ENCODE peak calls at places on chromosome 17, in ten cellular contexts. Y is islet precursor cell; C is amniotic stem cell; T is mucosa of descending colon; O is ecto neural progenitor cell; L is nucleus accumbens; I is psoas muscle; B is NCI-H1092; S is substantia nigra; D is effector memory CD4-positive, alpha-beta T cell. Q is an unnamed sample.

GRCh38 chr17:54992797-54993639 is 24.5 kb downstream of the STXBP4 start:
- DNase-seq in Y (no peak), C (peak; percentile 38), T (no peak), O (no peak), L (no peak), I (no peak), B (peak; percentile 26), S (no peak), D (no peak), Q (no peak)

GRCh38 chr17:70089513-70090148 is 14.6 kb downstream of the KCNJ16 start:
- DNase-seq in Y (no peak), C (no peak), T (no peak), O (no peak), L (no peak), I (no peak), B (no peak), S (no peak), D (no peak), Q (no peak)

GRCh38 chr17:80248001-80248893 is 12.4 kb upstream of the RNF213 start:
- DNase-seq in Y (no peak), C (no peak), T (peak; percentile 18), O (no peak), L (no peak), I (peak; percentile 47), B (no peak), S (no peak), D (no peak), Q (no peak)

GRCh38 chr17:15945493-15946209 is 721 bp downstream of the ADORA2B start:
- DNase-seq in Y (peak; percentile 61), C (no peak), T (peak; percentile 72), O (no peak), L (no peak), I (no peak), B (no peak), S (no peak), D (no peak), Q (no peak)

GRCh38 chr17:50155115-50155819 is 4.8 kb upstream of the PPP1R9B start:
- DNase-seq in Y (no peak), C (no peak), T (no peak), O (no peak), L (no peak), I (peak; percentile 49), B (no peak), S (no peak), D (no peak), Q (no peak)

GRCh38 chr17:45930420-45930951 is 36.1 kb downstream of the MAPT start:
- DNase-seq in Y (no peak), C (no peak), T (no peak), O (no peak), L (no peak), I (no peak), B (no peak), S (no peak), D (no peak), Q (no peak)

GRCh38 chr17:20206591-20206990 is 197.4 kb downstream of the SPECC1 start:
- DNase-seq in Y (no peak), C (no peak), T (no peak), O (no peak), L (no peak), I (no peak), B (no peak), S (no peak), D (no peak), Q (no peak)

GRCh38 chr17:79843917-79844815 is 4.9 kb upstream of the CBX4 start:
- DNase-seq in Y (no peak), C (no peak), T (peak; percentile 78), O (peak; percentile 85), L (peak; percentile 46), I (peak; percentile 74), B (peak; percentile 45), S (no peak), D (no peak), Q (no peak)

GRCh38 chr17:40110026-40110425 is 9.6 kb upstream of the NR1D1 start:
- DNase-seq in Y (no peak), C (no peak), T (no peak), O (peak; percentile 72), L (no peak), I (no peak), B (no peak), S (no peak), D (no peak), Q (no peak)

GRCh38 chr17:63247706-63248105 is 198.4 kb downstream of the CYB561 start:
- DNase-seq in Y (no peak), C (no peak), T (no peak), O (no peak), L (no peak), I (no peak), B (no peak), S (no peak), D (no peak), Q (no peak)

GRCh38 chr17:29566473-29567361 is at the start of gene ABHD15:
- DNase-seq in Y (peak; percentile 85), C (no peak), T (peak; percentile 89), O (peak; percentile 82), L (peak; percentile 59), I (peak; percentile 76), B (peak; percentile 17), S (no peak), D (peak; percentile 53), Q (peak; percentile 91)